ENCODE peak calls at places on chromosomes 6 and 20, in seven cellular contexts. E is CD8-positive, alpha-beta T cell; J is RWPE1; M is NCI-H2107; I is AG08396; P is smooth muscle cell of the brain vasculature; F is heart right ventricle. O is an unnamed sample.

GRCh38 chr20:4135385-4136077 is 120.2 kb upstream of the RNF24 start:
- DNase-seq in M (no peak), J (peak), F (no peak), I (peak), P (peak), E (no peak), O (peak)

GRCh38 chr6:147578159-147578558 is 69.7 kb downstream of the SAMD5 start:
- DNase-seq in E (no peak), F (no peak), J (no peak), P (no peak), I (no peak), M (no peak), O (no peak)

GRCh38 chr6:156597130-156597529 is 180.0 kb upstream of the ARID1B start:
- DNase-seq in J (no peak), F (no peak), P (no peak), M (no peak), E (no peak), I (no peak), O (no peak)

GRCh38 chr6:77650098-77650663 is 2.7 kb upstream of the MEI4 start:
- DNase-seq in P (no peak), I (no peak), M (no peak), F (peak), E (no peak), J (no peak), O (no peak)

GRCh38 chr20:34689486-34689885 is 12.6 kb upstream of the PIGU start:
- DNase-seq in J (no peak), F (no peak), E (no peak), P (no peak), I (no peak), M (no peak), O (no peak)

GRCh38 chr6:105600342-105601293 is 197.7 kb upstream of the PREP start:
- DNase-seq in M (no peak), J (peak), I (no peak), E (no peak), F (no peak), P (no peak), O (no peak)

GRCh38 chr6:165652766-165653165 is 10.3 kb downstream of the PDE10A start:
- DNase-seq in P (no peak), F (no peak), E (no peak), M (no peak), J (no peak), I (no peak), O (no peak)

GRCh38 chr6:17218749-17219093 is 62.4 kb upstream of the RBM24 start:
- DNase-seq in F (no peak), E (no peak), I (no peak), J (no peak), M (no peak), P (no peak), O (no peak)

GRCh38 chr6:160972111-160972510 is 19.5 kb upstream of the MAP3K4 start:
- DNase-seq in M (peak), F (no peak), J (peak), E (no peak), P (no peak), I (peak), O (no peak)

GRCh38 chr6:1070085-1070521 is 241.8 kb upstream of the FOXQ1 start:
- DNase-seq in P (no peak), E (no peak), M (no peak), I (no peak), J (no peak), F (peak), O (no peak)

GRCh38 chr6:46985943-46986342 is 56.2 kb downstream of the ADGRF1 start:
- DNase-seq in E (no peak), J (no peak), P (no peak), F (no peak), M (no peak), I (no peak), O (no peak)

GRCh38 chr6:20879526-20879925 is 345.3 kb downstream of the CDKAL1 start:
- DNase-seq in M (no peak), J (no peak), E (no peak), I (no peak), P (no peak), F (no peak), O (no peak)

GRCh38 chr6:108235121-108235520 is 25.7 kb downstream of the SNX3 start:
- DNase-seq in M (no peak), J (no peak), P (no peak), I (no peak), F (no peak), E (no peak), O (no peak)

O was measured in glomerular endothelial cell.